ENCODE peak calls at places on chromosome 20, in six cellular contexts. One of them, this sample, is unnamed.

GRCh38 chr20:59159091-59159821 is 4.4 kb upstream of the ZNF831 start:
- DNase-seq in T-helper 22 cell: peak
- DNase-seq in bronchial epithelial cell: no peak
- DNase-seq in T-helper 17 cell: peak
- DNase-seq in aorta: no peak
- DNase-seq in stimulated activated CD4-positive, alpha-beta T cell treated with anti-CD3 and anti-CD28 coated beads, Interleukin-1b, Interleukin-23, amount 100 ng/mL, for 48 hours: peak
- DNase-seq in this sample: no peak

GRCh38 chr20:31823360-31824124 is 4.4 kb downstream of the MYLK2 start:
- DNase-seq in T-helper 22 cell: no peak
- DNase-seq in bronchial epithelial cell: no peak
- DNase-seq in T-helper 17 cell: no peak
- DNase-seq in aorta: peak
- DNase-seq in stimulated activated CD4-positive, alpha-beta T cell treated with anti-CD3 and anti-CD28 coated beads, Interleukin-1b, Interleukin-23, amount 100 ng/mL, for 48 hours: no peak
- DNase-seq in this sample: no peak

GRCh38 chr20:31956556-31957220 is 4.8 kb upstream of the PDRG1 start:
- DNase-seq in T-helper 22 cell: no peak
- DNase-seq in bronchial epithelial cell: no peak
- DNase-seq in T-helper 17 cell: no peak
- DNase-seq in aorta: no peak
- DNase-seq in stimulated activated CD4-positive, alpha-beta T cell treated with anti-CD3 and anti-CD28 coated beads, Interleukin-1b, Interleukin-23, amount 100 ng/mL, for 48 hours: no peak
- DNase-seq in this sample: no peak

GRCh38 chr20:35146299-35146921 is 726 bp downstream of the EDEM2 start:
- DNase-seq in T-helper 22 cell: no peak
- DNase-seq in bronchial epithelial cell: no peak
- DNase-seq in T-helper 17 cell: no peak
- DNase-seq in aorta: peak
- DNase-seq in stimulated activated CD4-positive, alpha-beta T cell treated with anti-CD3 and anti-CD28 coated beads, Interleukin-1b, Interleukin-23, amount 100 ng/mL, for 48 hours: peak
- DNase-seq in this sample: no peak

GRCh38 chr20:46122071-46122470 is 4.0 kb downstream of the CD40 start:
- DNase-seq in T-helper 22 cell: no peak
- DNase-seq in bronchial epithelial cell: peak
- DNase-seq in T-helper 17 cell: no peak
- DNase-seq in aorta: no peak
- DNase-seq in stimulated activated CD4-positive, alpha-beta T cell treated with anti-CD3 and anti-CD28 coated beads, Interleukin-1b, Interleukin-23, amount 100 ng/mL, for 48 hours: no peak
- DNase-seq in this sample: no peak

GRCh38 chr20:10079964-10080363 is 45.2 kb downstream of the ANKEF1 start:
- DNase-seq in T-helper 22 cell: no peak
- DNase-seq in bronchial epithelial cell: peak
- DNase-seq in T-helper 17 cell: no peak
- DNase-seq in aorta: no peak
- DNase-seq in stimulated activated CD4-positive, alpha-beta T cell treated with anti-CD3 and anti-CD28 coated beads, Interleukin-1b, Interleukin-23, amount 100 ng/mL, for 48 hours: no peak
- DNase-seq in this sample: no peak

GRCh38 chr20:3820048-3820900 is at the start of gene AP5S1:
- DNase-seq in T-helper 22 cell: peak
- DNase-seq in bronchial epithelial cell: peak
- DNase-seq in T-helper 17 cell: peak
- DNase-seq in aorta: peak
- DNase-seq in stimulated activated CD4-positive, alpha-beta T cell treated with anti-CD3 and anti-CD28 coated beads, Interleukin-1b, Interleukin-23, amount 100 ng/mL, for 48 hours: peak
- DNase-seq in this sample: peak

GRCh38 chr20:64103871-64104666 is 3.3 kb downstream of the NPBWR2 start:
- DNase-seq in T-helper 22 cell: no peak
- DNase-seq in bronchial epithelial cell: no peak
- DNase-seq in T-helper 17 cell: peak
- DNase-seq in aorta: peak
- DNase-seq in stimulated activated CD4-positive, alpha-beta T cell treated with anti-CD3 and anti-CD28 coated beads, Interleukin-1b, Interleukin-23, amount 100 ng/mL, for 48 hours: peak
- DNase-seq in this sample: no peak

GRCh38 chr20:13348301-13349239 is 127.5 kb downstream of the ISM1 start:
- DNase-seq in T-helper 22 cell: no peak
- DNase-seq in bronchial epithelial cell: no peak
- DNase-seq in T-helper 17 cell: no peak
- DNase-seq in aorta: no peak
- DNase-seq in stimulated activated CD4-positive, alpha-beta T cell treated with anti-CD3 and anti-CD28 coated beads, Interleukin-1b, Interleukin-23, amount 100 ng/mL, for 48 hours: no peak
- DNase-seq in this sample: no peak

GRCh38 chr20:1822564-1823420 is 72.4 kb upstream of the SIRPA start:
- DNase-seq in T-helper 22 cell: no peak
- DNase-seq in bronchial epithelial cell: peak
- DNase-seq in T-helper 17 cell: no peak
- DNase-seq in aorta: no peak
- DNase-seq in stimulated activated CD4-positive, alpha-beta T cell treated with anti-CD3 and anti-CD28 coated beads, Interleukin-1b, Interleukin-23, amount 100 ng/mL, for 48 hours: no peak
- DNase-seq in this sample: no peak

GRCh38 chr20:36548704-36549627 is 7.6 kb downstream of the MYL9 start:
- DNase-seq in T-helper 22 cell: no peak
- DNase-seq in bronchial epithelial cell: no peak
- DNase-seq in T-helper 17 cell: no peak
- DNase-seq in aorta: peak
- DNase-seq in stimulated activated CD4-positive, alpha-beta T cell treated with anti-CD3 and anti-CD28 coated beads, Interleukin-1b, Interleukin-23, amount 100 ng/mL, for 48 hours: no peak
- DNase-seq in this sample: no peak

GRCh38 chr20:15846446-15846845 is 726.8 kb downstream of the KIF16B start:
- DNase-seq in T-helper 22 cell: no peak
- DNase-seq in bronchial epithelial cell: no peak
- DNase-seq in T-helper 17 cell: no peak
- DNase-seq in aorta: no peak
- DNase-seq in stimulated activated CD4-positive, alpha-beta T cell treated with anti-CD3 and anti-CD28 coated beads, Interleukin-1b, Interleukin-23, amount 100 ng/mL, for 48 hours: no peak
- DNase-seq in this sample: no peak

GRCh38 chr20:63518946-63519764 is 1.4 kb upstream of the PPDPF start:
- DNase-seq in T-helper 22 cell: no peak
- DNase-seq in bronchial epithelial cell: no peak
- DNase-seq in T-helper 17 cell: no peak
- DNase-seq in aorta: peak
- DNase-seq in stimulated activated CD4-positive, alpha-beta T cell treated with anti-CD3 and anti-CD28 coated beads, Interleukin-1b, Interleukin-23, amount 100 ng/mL, for 48 hours: no peak
- DNase-seq in this sample: no peak

GRCh38 chr20:53088786-53089185 is 116.6 kb downstream of the TSHZ2 start:
- DNase-seq in T-helper 22 cell: no peak
- DNase-seq in bronchial epithelial cell: no peak
- DNase-seq in T-helper 17 cell: no peak
- DNase-seq in aorta: no peak
- DNase-seq in stimulated activated CD4-positive, alpha-beta T cell treated with anti-CD3 and anti-CD28 coated beads, Interleukin-1b, Interleukin-23, amount 100 ng/mL, for 48 hours: no peak
- DNase-seq in this sample: no peak

GRCh38 chr20:24132246-24132645 is 143.7 kb upstream of the GGTLC1 start:
- DNase-seq in T-helper 22 cell: no peak
- DNase-seq in bronchial epithelial cell: peak
- DNase-seq in T-helper 17 cell: no peak
- DNase-seq in aorta: no peak
- DNase-seq in stimulated activated CD4-positive, alpha-beta T cell treated with anti-CD3 and anti-CD28 coated beads, Interleukin-1b, Interleukin-23, amount 100 ng/mL, for 48 hours: no peak
- DNase-seq in this sample: no peak

GRCh38 chr20:60052322-60052721 is 94.1 kb downstream of the CDH26 start:
- DNase-seq in T-helper 22 cell: no peak
- DNase-seq in bronchial epithelial cell: no peak
- DNase-seq in T-helper 17 cell: no peak
- DNase-seq in aorta: no peak
- DNase-seq in stimulated activated CD4-positive, alpha-beta T cell treated with anti-CD3 and anti-CD28 coated beads, Interleukin-1b, Interleukin-23, amount 100 ng/mL, for 48 hours: no peak
- DNase-seq in this sample: no peak

GRCh38 chr20:23147964-23148720 is 62.0 kb upstream of the CD93 start:
- DNase-seq in T-helper 22 cell: no peak
- DNase-seq in bronchial epithelial cell: peak
- DNase-seq in T-helper 17 cell: no peak
- DNase-seq in aorta: peak
- DNase-seq in stimulated activated CD4-positive, alpha-beta T cell treated with anti-CD3 and anti-CD28 coated beads, Interleukin-1b, Interleukin-23, amount 100 ng/mL, for 48 hours: peak
- DNase-seq in this sample: no peak

GRCh38 chr20:62741191-62741676 is 32.6 kb downstream of the NTSR1 start:
- DNase-seq in T-helper 22 cell: no peak
- DNase-seq in bronchial epithelial cell: no peak
- DNase-seq in T-helper 17 cell: no peak
- DNase-seq in aorta: peak
- DNase-seq in stimulated activated CD4-positive, alpha-beta T cell treated with anti-CD3 and anti-CD28 coated beads, Interleukin-1b, Interleukin-23, amount 100 ng/mL, for 48 hours: no peak
- DNase-seq in this sample: no peak

GRCh38 chr20:40960521-40960956 is 68.1 kb upstream of the TOP1 start:
- DNase-seq in T-helper 22 cell: no peak
- DNase-seq in bronchial epithelial cell: no peak
- DNase-seq in T-helper 17 cell: no peak
- DNase-seq in aorta: no peak
- DNase-seq in stimulated activated CD4-positive, alpha-beta T cell treated with anti-CD3 and anti-CD28 coated beads, Interleukin-1b, Interleukin-23, amount 100 ng/mL, for 48 hours: no peak
- DNase-seq in this sample: no peak

GRCh38 chr20:31863296-31864085 is 6.8 kb downstream of the DUSP15 start:
- DNase-seq in T-helper 22 cell: no peak
- DNase-seq in bronchial epithelial cell: no peak
- DNase-seq in T-helper 17 cell: no peak
- DNase-seq in aorta: no peak
- DNase-seq in stimulated activated CD4-positive, alpha-beta T cell treated with anti-CD3 and anti-CD28 coated beads, Interleukin-1b, Interleukin-23, amount 100 ng/mL, for 48 hours: no peak
- DNase-seq in this sample: no peak

GRCh38 chr20:40493071-40493470 is 196.0 kb downstream of the MAFB start:
- DNase-seq in T-helper 22 cell: no peak
- DNase-seq in bronchial epithelial cell: peak
- DNase-seq in T-helper 17 cell: no peak
- DNase-seq in aorta: peak
- DNase-seq in stimulated activated CD4-positive, alpha-beta T cell treated with anti-CD3 and anti-CD28 coated beads, Interleukin-1b, Interleukin-23, amount 100 ng/mL, for 48 hours: no peak
- DNase-seq in this sample: no peak

GRCh38 chr20:63206878-63207277 is 9.1 kb downstream of the YTHDF1 start:
- DNase-seq in T-helper 22 cell: no peak
- DNase-seq in bronchial epithelial cell: no peak
- DNase-seq in T-helper 17 cell: no peak
- DNase-seq in aorta: no peak
- DNase-seq in stimulated activated CD4-positive, alpha-beta T cell treated with anti-CD3 and anti-CD28 coated beads, Interleukin-1b, Interleukin-23, amount 100 ng/mL, for 48 hours: no peak
- DNase-seq in this sample: no peak

GRCh38 chr20:24450646-24451376 is 18.6 kb upstream of the SYNDIG1 start:
- DNase-seq in T-helper 22 cell: no peak
- DNase-seq in bronchial epithelial cell: no peak
- DNase-seq in T-helper 17 cell: no peak
- DNase-seq in aorta: no peak
- DNase-seq in stimulated activated CD4-positive, alpha-beta T cell treated with anti-CD3 and anti-CD28 coated beads, Interleukin-1b, Interleukin-23, amount 100 ng/mL, for 48 hours: no peak
- DNase-seq in this sample: no peak

GRCh38 chr20:20360464-20360863 is 7.4 kb upstream of the INSM1 start:
- DNase-seq in T-helper 22 cell: no peak
- DNase-seq in bronchial epithelial cell: peak
- DNase-seq in T-helper 17 cell: no peak
- DNase-seq in aorta: no peak
- DNase-seq in stimulated activated CD4-positive, alpha-beta T cell treated with anti-CD3 and anti-CD28 coated beads, Interleukin-1b, Interleukin-23, amount 100 ng/mL, for 48 hours: peak
- DNase-seq in this sample: no peak

GRCh38 chr20:57389695-57390603 is 1.2 kb upstream of the RBM38 start:
- DNase-seq in T-helper 22 cell: peak
- DNase-seq in bronchial epithelial cell: no peak
- DNase-seq in T-helper 17 cell: peak
- DNase-seq in aorta: peak
- DNase-seq in stimulated activated CD4-positive, alpha-beta T cell treated with anti-CD3 and anti-CD28 coated beads, Interleukin-1b, Interleukin-23, amount 100 ng/mL, for 48 hours: peak
- DNase-seq in this sample: no peak

GRCh38 chr20:57558614-57559285 is 2.2 kb upstream of the PCK1 start:
- DNase-seq in T-helper 22 cell: no peak
- DNase-seq in bronchial epithelial cell: no peak
- DNase-seq in T-helper 17 cell: no peak
- DNase-seq in aorta: no peak
- DNase-seq in stimulated activated CD4-positive, alpha-beta T cell treated with anti-CD3 and anti-CD28 coated beads, Interleukin-1b, Interleukin-23, amount 100 ng/mL, for 48 hours: no peak
- DNase-seq in this sample: no peak

GRCh38 chr20:36575066-36575743 is 1.8 kb downstream of the TGIF2 start:
- DNase-seq in T-helper 22 cell: no peak
- DNase-seq in bronchial epithelial cell: no peak
- DNase-seq in T-helper 17 cell: no peak
- DNase-seq in aorta: peak
- DNase-seq in stimulated activated CD4-positive, alpha-beta T cell treated with anti-CD3 and anti-CD28 coated beads, Interleukin-1b, Interleukin-23, amount 100 ng/mL, for 48 hours: no peak
- DNase-seq in this sample: no peak

GRCh38 chr20:50038169-50038568 is 55.4 kb downstream of the SNAI1 start:
- DNase-seq in T-helper 22 cell: no peak
- DNase-seq in bronchial epithelial cell: no peak
- DNase-seq in T-helper 17 cell: no peak
- DNase-seq in aorta: no peak
- DNase-seq in stimulated activated CD4-positive, alpha-beta T cell treated with anti-CD3 and anti-CD28 coated beads, Interleukin-1b, Interleukin-23, amount 100 ng/mL, for 48 hours: no peak
- DNase-seq in this sample: no peak

GRCh38 chr20:12180107-12180661 is 262.5 kb downstream of the BTBD3 start:
- DNase-seq in T-helper 22 cell: no peak
- DNase-seq in bronchial epithelial cell: no peak
- DNase-seq in T-helper 17 cell: no peak
- DNase-seq in aorta: no peak
- DNase-seq in stimulated activated CD4-positive, alpha-beta T cell treated with anti-CD3 and anti-CD28 coated beads, Interleukin-1b, Interleukin-23, amount 100 ng/mL, for 48 hours: no peak
- DNase-seq in this sample: no peak

GRCh38 chr20:17864791-17865190 is 103.8 kb downstream of the SNX5 start:
- DNase-seq in T-helper 22 cell: no peak
- DNase-seq in bronchial epithelial cell: no peak
- DNase-seq in T-helper 17 cell: no peak
- DNase-seq in aorta: no peak
- DNase-seq in stimulated activated CD4-positive, alpha-beta T cell treated with anti-CD3 and anti-CD28 coated beads, Interleukin-1b, Interleukin-23, amount 100 ng/mL, for 48 hours: no peak
- DNase-seq in this sample: no peak

GRCh38 chr20:53608456-53609413 is 15.1 kb upstream of the ZNF217 start:
- DNase-seq in T-helper 22 cell: no peak
- DNase-seq in bronchial epithelial cell: peak
- DNase-seq in T-helper 17 cell: no peak
- DNase-seq in aorta: peak
- DNase-seq in stimulated activated CD4-positive, alpha-beta T cell treated with anti-CD3 and anti-CD28 coated beads, Interleukin-1b, Interleukin-23, amount 100 ng/mL, for 48 hours: peak
- DNase-seq in this sample: no peak

GRCh38 chr20:44576297-44576696 is 6.1 kb upstream of the PKIG start:
- DNase-seq in T-helper 22 cell: no peak
- DNase-seq in bronchial epithelial cell: peak
- DNase-seq in T-helper 17 cell: no peak
- DNase-seq in aorta: no peak
- DNase-seq in stimulated activated CD4-positive, alpha-beta T cell treated with anti-CD3 and anti-CD28 coated beads, Interleukin-1b, Interleukin-23, amount 100 ng/mL, for 48 hours: no peak
- DNase-seq in this sample: no peak

GRCh38 chr20:38805502-38805957 is at the start of gene PPP1R16B:
- DNase-seq in T-helper 22 cell: peak
- DNase-seq in bronchial epithelial cell: no peak
- DNase-seq in T-helper 17 cell: peak
- DNase-seq in aorta: peak
- DNase-seq in stimulated activated CD4-positive, alpha-beta T cell treated with anti-CD3 and anti-CD28 coated beads, Interleukin-1b, Interleukin-23, amount 100 ng/mL, for 48 hours: peak
- DNase-seq in this sample: no peak

GRCh38 chr20:51514836-51515235 is 27.7 kb downstream of the NFATC2 start:
- DNase-seq in T-helper 22 cell: no peak
- DNase-seq in bronchial epithelial cell: no peak
- DNase-seq in T-helper 17 cell: no peak
- DNase-seq in aorta: no peak
- DNase-seq in stimulated activated CD4-positive, alpha-beta T cell treated with anti-CD3 and anti-CD28 coated beads, Interleukin-1b, Interleukin-23, amount 100 ng/mL, for 48 hours: no peak
- DNase-seq in this sample: no peak

GRCh38 chr20:50189681-50190250 is 864 bp upstream of the CEBPB start:
- DNase-seq in T-helper 22 cell: peak
- DNase-seq in bronchial epithelial cell: no peak
- DNase-seq in T-helper 17 cell: no peak
- DNase-seq in aorta: peak
- DNase-seq in stimulated activated CD4-positive, alpha-beta T cell treated with anti-CD3 and anti-CD28 coated beads, Interleukin-1b, Interleukin-23, amount 100 ng/mL, for 48 hours: no peak
- DNase-seq in this sample: no peak

GRCh38 chr20:31606928-31607639 is 2.0 kb downstream of the ID1 start:
- DNase-seq in T-helper 22 cell: no peak
- DNase-seq in bronchial epithelial cell: peak
- DNase-seq in T-helper 17 cell: no peak
- DNase-seq in aorta: no peak
- DNase-seq in stimulated activated CD4-positive, alpha-beta T cell treated with anti-CD3 and anti-CD28 coated beads, Interleukin-1b, Interleukin-23, amount 100 ng/mL, for 48 hours: no peak
- DNase-seq in this sample: no peak

GRCh38 chr20:62768815-62769287 is 27.4 kb upstream of the MRGBP start:
- DNase-seq in T-helper 22 cell: no peak
- DNase-seq in bronchial epithelial cell: no peak
- DNase-seq in T-helper 17 cell: no peak
- DNase-seq in aorta: peak
- DNase-seq in stimulated activated CD4-positive, alpha-beta T cell treated with anti-CD3 and anti-CD28 coated beads, Interleukin-1b, Interleukin-23, amount 100 ng/mL, for 48 hours: no peak
- DNase-seq in this sample: no peak

GRCh38 chr20:25540273-25540672 is 45.1 kb downstream of the NINL start:
- DNase-seq in T-helper 22 cell: no peak
- DNase-seq in bronchial epithelial cell: peak
- DNase-seq in T-helper 17 cell: no peak
- DNase-seq in aorta: no peak
- DNase-seq in stimulated activated CD4-positive, alpha-beta T cell treated with anti-CD3 and anti-CD28 coated beads, Interleukin-1b, Interleukin-23, amount 100 ng/mL, for 48 hours: no peak
- DNase-seq in this sample: no peak

This sample was measured in esophagus squamous epithelium.